ENCODE peak calls at places on chromosomes 6 and 20, in four cellular contexts. U, Y, G and F are unnamed samples.

GRCh38 chr20:10986586-10986985 is 312.8 kb upstream of the JAG1 start:
- DNase-seq in U (no peak), Y (no peak), G (no peak), F (no peak)

GRCh38 chr6:112839525-112839961 is 492.4 kb downstream of the RFPL4B start:
- DNase-seq in G (no peak), Y (no peak), U (no peak), F (no peak)

GRCh38 chr6:33570806-33571636 is 9.1 kb downstream of the BAK1 start:
- DNase-seq in U (peak), G (peak), Y (peak), F (peak)

GRCh38 chr6:465531-466348 is 74.2 kb downstream of the IRF4 start:
- DNase-seq in G (no peak), Y (no peak), U (no peak), F (no peak)

GRCh38 chr20:10565191-10565921 is 108.4 kb downstream of the JAG1 start:
- DNase-seq in U (no peak), Y (no peak), G (peak), F (no peak)

GRCh38 chr6:20302702-20303251 is 90.5 kb upstream of the MBOAT1 start:
- DNase-seq in Y (peak), G (no peak), U (no peak), F (no peak)

GRCh38 chr6:16882230-16882629 is 121.0 kb upstream of the ATXN1 start:
- DNase-seq in U (no peak), G (no peak), Y (no peak), F (no peak)

GRCh38 chr6:160837146-160837545 is 135.1 kb downstream of the PLG start:
- DNase-seq in G (no peak), U (no peak), Y (no peak), F (no peak)

GRCh38 chr6:53361549-53362031 is 12.8 kb upstream of the ELOVL5 start:
- DNase-seq in G (no peak), U (no peak), Y (no peak), F (no peak)

GRCh38 chr20:53852691-53853450 is 217.5 kb downstream of the BCAS1 start:
- DNase-seq in U (no peak), G (no peak), Y (no peak), F (no peak)

GRCh38 chr20:57397004-57397692 is 6.0 kb downstream of the RBM38 start:
- DNase-seq in U (no peak), G (no peak), Y (no peak), F (no peak)

GRCh38 chr20:58706975-58707681 is 14.5 kb downstream of the NPEPL1 start:
- DNase-seq in Y (no peak), G (no peak), U (no peak), F (peak)

GRCh38 chr6:37920667-37921066 is 101.1 kb downstream of the ZFAND3 start:
- DNase-seq in U (no peak), G (peak), Y (no peak), F (no peak)

GRCh38 chr6:39048481-39049399 is at the start of gene GLP1R:
- DNase-seq in U (no peak), G (no peak), Y (peak), F (peak)

GRCh38 chr6:167778497-167779122 is 48.1 kb upstream of the AFDN start:
- DNase-seq in Y (no peak), U (no peak), G (no peak), F (no peak)

GRCh38 chr6:5439749-5440148 is 178.4 kb downstream of the FARS2 start:
- DNase-seq in Y (no peak), U (no peak), G (peak), F (no peak)

GRCh38 chr6:18412644-18413043 is 25.5 kb downstream of the RNF144B start:
- DNase-seq in U (no peak), Y (no peak), G (no peak), F (no peak)

GRCh38 chr6:68572525-68572924 is 62.6 kb upstream of the ADGRB3 start:
- DNase-seq in U (no peak), Y (peak), G (peak), F (peak)

GRCh38 chr20:64166712-64167615 is 2.7 kb downstream of the MYT1 start:
- DNase-seq in G (no peak), Y (no peak), U (no peak), F (peak)

GRCh38 chr20:36342721-36343120 is 36.6 kb downstream of the DLGAP4 start:
- DNase-seq in U (no peak), Y (no peak), G (no peak), F (no peak)

GRCh38 chr6:26020983-26021349 is 58.4 kb downstream of the TRIM38 start:
- DNase-seq in Y (no peak), U (peak), G (no peak), F (no peak)

GRCh38 chr6:123526128-123526527 is 110.6 kb downstream of the TRDN start:
- DNase-seq in Y (no peak), G (no peak), U (no peak), F (no peak)

GRCh38 chr6:119333707-119334295 is 15.8 kb downstream of the MAN1A1 start:
- DNase-seq in Y (no peak), U (no peak), G (no peak), F (peak)

GRCh38 chr6:11050735-11051134 is 6.6 kb upstream of the ELOVL2 start:
- DNase-seq in G (no peak), U (no peak), Y (no peak), F (no peak)

GRCh38 chr6:89180971-89181370 is 35.1 kb downstream of the PM20D2 start:
- DNase-seq in G (no peak), Y (no peak), U (no peak), F (no peak)

DNA sequence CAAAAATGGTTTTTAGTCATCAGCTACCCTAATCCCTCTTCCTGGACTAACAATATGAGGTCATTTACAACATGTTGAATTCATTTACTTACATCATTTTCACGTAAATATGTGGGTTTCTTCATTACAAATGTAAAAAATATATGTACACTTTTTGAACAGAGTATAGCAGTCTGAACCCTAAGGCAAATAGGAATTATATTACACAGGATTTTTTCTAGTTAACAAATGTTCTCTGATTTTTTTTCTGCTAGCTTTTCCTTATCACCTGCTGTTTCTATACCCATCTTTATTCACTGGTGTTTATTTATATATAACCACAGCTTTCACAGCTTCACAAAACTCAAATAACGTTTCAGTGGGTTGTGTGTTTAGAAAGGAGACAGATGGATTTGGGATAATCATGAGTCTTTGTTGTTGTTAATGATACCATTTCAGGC is 21.0 kb upstream of the CD2AP start:
- DNase-seq in G (no peak), U (no peak), Y (no peak), F (no peak)
- TF ChIP-seq JUND in G (no peak), U (no peak), Y (no peak), F (no peak)

GRCh38 chr20:50585214-50585613 is 75.0 kb downstream of the PTPN1 start:
- DNase-seq in U (no peak), Y (no peak), G (no peak), F (no peak)

GRCh38 chr20:50584687-50585086 is 74.5 kb downstream of the PTPN1 start:
- DNase-seq in Y (no peak), U (no peak), G (no peak), F (no peak)

GRCh38 chr20:50582092-50582491 is 71.9 kb downstream of the PTPN1 start:
- DNase-seq in Y (no peak), G (no peak), U (no peak), F (no peak)

GRCh38 chr20:50582591-50583234 is 72.5 kb downstream of the PTPN1 start:
- DNase-seq in Y (no peak), G (no peak), U (no peak), F (no peak)

GRCh38 chr20:50583422-50584150 is 73.4 kb downstream of the PTPN1 start:
- DNase-seq in U (no peak), G (no peak), Y (no peak), F (no peak)
- TF ChIP-seq ELF1 in U (no peak), G (no peak), Y (no peak), F (no peak)

GRCh38 chr20:34771680-34772081 is 53.8 kb downstream of the NCOA6 start:
- DNase-seq in Y (no peak), G (no peak), U (no peak), F (no peak)

GRCh38 chr20:34773726-34774125 is 51.7 kb downstream of the NCOA6 start:
- DNase-seq in Y (no peak), G (no peak), U (no peak), F (no peak)

GRCh38 chr20:34772437-34772836 is 53.0 kb downstream of the NCOA6 start:
- DNase-seq in U (no peak), G (no peak), Y (no peak), F (no peak)

DNA sequence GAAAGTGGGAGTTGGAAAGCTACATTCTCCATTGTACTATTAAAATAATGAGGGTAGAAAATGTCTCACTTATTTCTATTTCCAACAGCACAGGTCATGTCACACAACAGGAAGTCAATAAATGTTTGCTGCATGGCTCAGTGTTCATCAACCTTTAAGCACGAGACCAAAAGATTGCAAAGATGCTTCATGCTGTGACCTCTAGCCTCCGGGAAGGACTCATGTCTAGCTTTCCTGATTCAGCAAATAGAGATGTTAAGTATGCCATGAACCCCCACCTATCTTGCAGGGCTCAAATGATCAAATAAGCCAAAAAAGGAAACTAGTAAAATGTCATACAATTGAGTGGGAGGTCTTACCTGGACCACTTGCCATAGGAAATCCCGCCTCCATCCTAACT is 57.3 kb downstream of the NCOA6 start:
- DNase-seq in U (no peak), G (no peak), Y (no peak), F (no peak)
- H3K27ac ChIP-seq in U (no peak), G (no peak), Y (no peak), F (no peak)

GRCh38 chr20:62583424-62583920 is 58.8 kb upstream of the SLCO4A1 start:
- DNase-seq in G (no peak), U (no peak), Y (no peak), F (no peak)
- TF ChIP-seq JUND in G (no peak), U (no peak), Y (no peak), F (no peak)